ENCODE peak calls at places on chromosome 3, in six cellular contexts. Y, I, L, O, Q and R are unnamed samples.

GRCh38 chr3:111924283-111924682 is 54.5 kb upstream of the ABHD10 start:
- DNase-seq in Y (no peak), I (peak; percentile 93), L (no peak), O (peak; percentile 60), Q (peak; percentile 88), R (no peak)

GRCh38 chr3:69231929-69232437 is 109.6 kb upstream of the LMOD3 start:
- DNase-seq in Y (peak; percentile 18), I (no peak), L (peak; percentile 63), O (peak; percentile 80), Q (no peak), R (peak; percentile 57)

GRCh38 chr3:42031808-42032475 is 59.2 kb upstream of the TRAK1 start:
- DNase-seq in Y (peak; percentile 80), I (peak; percentile 68), L (peak; percentile 67), O (no peak), Q (no peak), R (no peak)

GRCh38 chr3:81490541-81491288 is 270.7 kb downstream of the GBE1 start:
- DNase-seq in Y (peak; percentile 96), I (peak; percentile 74), L (peak; percentile 87), O (peak; percentile 56), Q (peak; percentile 56), R (peak; percentile 46)

GRCh38 chr3:158005391-158006100 is 100.7 kb downstream of the SHOX2 start:
- DNase-seq in Y (no peak), I (no peak), L (no peak), O (no peak), Q (no peak), R (no peak)

GRCh38 chr3:24550588-24550987 is 55.9 kb upstream of the THRB start:
- DNase-seq in Y (no peak), I (no peak), L (no peak), O (no peak), Q (no peak), R (no peak)

GRCh38 chr3:123818921-123819429 is 65.2 kb downstream of the MYLK start:
- DNase-seq in Y (no peak), I (no peak), L (no peak), O (peak; percentile 47), Q (no peak), R (peak; percentile 73)

GRCh38 chr3:114651555-114651954 is 357.7 kb downstream of the TIGIT start:
- DNase-seq in Y (no peak), I (no peak), L (no peak), O (no peak), Q (no peak), R (no peak)

GRCh38 chr3:143224731-143225130 is 105.2 kb downstream of the CHST2 start:
- DNase-seq in Y (no peak), I (no peak), L (no peak), O (no peak), Q (no peak), R (no peak)

GRCh38 chr3:124986153-124987143 is 51.9 kb upstream of the MUC13 start:
- DNase-seq in Y (no peak), I (no peak), L (no peak), O (peak; percentile 75), Q (no peak), R (peak; percentile 89)

GRCh38 chr3:150342951-150343468 is 65.1 kb upstream of the TSC22D2 start:
- DNase-seq in Y (no peak), I (no peak), L (no peak), O (no peak), Q (no peak), R (no peak)

GRCh38 chr3:101195951-101196713 is 124.2 kb downstream of the IMPG2 start:
- DNase-seq in Y (peak; percentile 57), I (no peak), L (no peak), O (peak; percentile 18), Q (no peak), R (peak; percentile 50)

GRCh38 chr3:9183011-9183410 is 66.4 kb downstream of the SRGAP3 start:
- DNase-seq in Y (no peak), I (no peak), L (no peak), O (no peak), Q (no peak), R (no peak)

GRCh38 chr3:133463441-133463860 is 63.6 kb downstream of the BFSP2 start:
- DNase-seq in Y (no peak), I (no peak), L (no peak), O (peak; percentile 70), Q (no peak), R (no peak)

GRCh38 chr3:136075816-136076215 is 110.3 kb downstream of the PPP2R3A start:
- DNase-seq in Y (no peak), I (no peak), L (no peak), O (no peak), Q (no peak), R (no peak)

GRCh38 chr3:128152419-128153155 is 694 bp upstream of the EEFSEC start:
- DNase-seq in Y (no peak), I (no peak), L (no peak), O (no peak), Q (no peak), R (no peak)

GRCh38 chr3:124760601-124761000 is 30.3 kb downstream of the UMPS start:
- DNase-seq in Y (no peak), I (no peak), L (no peak), O (no peak), Q (no peak), R (peak; percentile 15)

GRCh38 chr3:165983284-165983683 is 146.1 kb upstream of the BCHE start:
- DNase-seq in Y (no peak), I (no peak), L (no peak), O (no peak), Q (no peak), R (no peak)

GRCh38 chr3:48692551-48692950 is 6.8 kb upstream of the NCKIPSD start:
- DNase-seq in Y (no peak), I (no peak), L (no peak), O (no peak), Q (no peak), R (no peak)

GRCh38 chr3:113227146-113227545 is 15.8 kb downstream of the BOC start:
- DNase-seq in Y (no peak), I (no peak), L (no peak), O (no peak), Q (no peak), R (no peak)

GRCh38 chr3:113226491-113226890 is 15.1 kb downstream of the BOC start:
- DNase-seq in Y (no peak), I (no peak), L (no peak), O (no peak), Q (no peak), R (no peak)

GRCh38 chr3:113231391-113231790 is 20.0 kb downstream of the BOC start:
- DNase-seq in Y (no peak), I (no peak), L (no peak), O (no peak), Q (no peak), R (no peak)

GRCh38 chr3:113231827-113232253 is 20.5 kb downstream of the BOC start:
- DNase-seq in Y (no peak), I (no peak), L (no peak), O (peak; percentile 73), Q (peak; percentile 32), R (peak; percentile 91)

DNA sequence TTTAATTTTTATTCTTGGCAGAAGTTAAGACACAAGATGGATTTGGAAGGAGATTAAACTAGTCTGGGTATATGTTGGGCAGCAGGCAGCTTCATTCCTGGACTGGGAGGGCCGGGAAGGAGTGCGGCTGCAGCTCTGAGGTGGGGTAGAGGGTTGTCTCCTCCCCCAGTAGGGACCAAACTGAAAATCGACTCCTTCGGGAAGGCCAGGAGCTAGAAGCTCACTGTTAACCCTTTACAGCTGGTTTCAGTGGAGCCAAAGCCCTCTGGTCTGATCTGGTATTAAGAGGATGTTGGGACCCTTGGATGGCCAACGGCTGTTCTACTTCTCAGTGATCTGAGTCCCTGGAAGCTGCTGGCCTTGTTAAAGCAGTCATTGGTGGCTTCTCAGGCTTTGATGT is 17.6 kb downstream of the BOC start:
- DNase-seq in Y (no peak), I (no peak), L (no peak), O (no peak), Q (no peak), R (no peak)
- H3K27ac ChIP-seq in Y (no peak overlapping the region), I (peak overlapping the region; percentile 29), L (no peak overlapping the region), O (no peak overlapping the region), Q (no peak overlapping the region), R (no peak overlapping the region)

DNA sequence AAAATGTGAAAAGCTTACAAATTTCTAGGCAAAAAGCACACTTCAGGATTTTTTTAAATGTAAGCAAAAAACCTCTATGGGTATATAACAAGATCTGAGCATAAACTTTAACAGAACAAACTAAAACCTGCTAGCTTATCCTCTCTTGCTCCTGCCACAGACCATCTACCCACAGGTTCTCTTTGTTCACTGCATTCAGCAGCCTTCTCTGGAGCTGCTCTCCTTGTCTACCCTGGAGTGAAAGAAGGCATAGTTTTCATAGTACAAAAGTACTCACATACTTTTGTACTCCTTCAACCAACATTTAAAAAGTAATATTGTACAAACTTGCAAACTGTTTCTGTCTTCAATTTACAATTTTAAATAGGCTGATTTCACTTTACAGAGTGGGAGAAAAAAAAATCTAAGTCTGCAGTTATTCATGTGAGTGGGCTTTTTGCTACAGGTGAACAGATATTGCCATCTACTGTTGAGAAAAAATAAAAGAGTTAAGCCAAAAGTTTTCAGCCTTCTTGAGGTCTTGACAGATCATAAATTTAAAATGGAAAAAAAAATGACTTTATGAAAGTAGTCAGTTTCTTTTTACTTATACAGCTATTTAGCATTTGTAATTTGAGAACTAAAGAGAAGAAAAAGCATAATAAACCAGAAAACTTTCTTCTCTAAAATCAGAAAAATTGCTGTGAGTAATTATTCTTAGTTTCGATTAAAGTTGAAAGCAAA is 20.4 kb downstream of the TERC start:
- DNase-seq in Y (no peak), I (no peak), L (no peak), O (no peak), Q (no peak), R (no peak)
- TF ChIP-seq CTCF in Y (peak; percentile 46), I (no peak), L (no peak), O (peak; percentile 70), Q (no peak), R (peak; percentile 62)

GRCh38 chr3:88075061-88075460 is 16.0 kb downstream of the ZNF654 start:
- DNase-seq in Y (no peak), I (no peak), L (no peak), O (no peak), Q (no peak), R (no peak)

GRCh38 chr3:88076712-88077111 is 17.7 kb downstream of the ZNF654 start:
- DNase-seq in Y (no peak), I (no peak), L (no peak), O (no peak), Q (no peak), R (no peak)

GRCh38 chr3:88078930-88079329 is 19.9 kb downstream of the ZNF654 start:
- DNase-seq in Y (no peak), I (no peak), L (no peak), O (no peak), Q (no peak), R (no peak)

GRCh38 chr3:88075497-88075896 is 16.4 kb downstream of the ZNF654 start:
- DNase-seq in Y (no peak), I (no peak), L (no peak), O (no peak), Q (no peak), R (no peak)
- H3K27ac ChIP-seq in Y (peak overlapping the region; percentile 12), I (no peak overlapping the region), L (no peak overlapping the region), O (no peak overlapping the region), Q (no peak overlapping the region), R (no peak overlapping the region)

DNA sequence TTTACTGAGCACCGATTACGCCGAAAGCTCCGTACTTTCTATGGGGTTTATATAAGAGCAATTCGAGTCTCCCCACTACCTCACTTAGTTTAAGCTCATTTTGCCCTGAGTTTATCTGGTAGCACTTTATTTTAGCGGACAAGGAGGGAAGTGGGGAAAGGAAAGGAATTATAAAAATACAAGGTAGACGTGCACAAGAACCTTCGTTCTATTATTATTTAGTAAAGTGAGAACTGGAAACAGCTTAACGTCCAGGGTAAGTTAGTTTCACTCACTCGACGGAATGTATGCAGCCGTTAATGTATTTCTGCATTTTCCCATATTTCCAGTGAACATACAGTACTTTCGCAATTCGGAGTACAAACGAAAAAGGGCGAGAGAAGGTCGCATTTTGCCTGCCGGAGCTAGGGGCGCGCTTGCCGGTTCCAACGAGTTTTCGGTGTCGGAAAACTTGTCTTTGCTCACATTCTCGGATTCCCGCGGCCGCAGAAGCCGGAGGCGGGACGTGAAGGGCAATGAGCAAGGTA is 1.2 kb upstream of the STT3B start:
- DNase-seq in Y (peak; percentile 9), I (no peak), L (no peak), O (no peak), Q (no peak), R (no peak)
- TF ChIP-seq CTCF in Y (peak; percentile 36), I (no peak), L (peak; percentile 13), O (no peak), Q (no peak), R (peak; percentile 27)